ENCODE peak calls at places on chromosomes 5 and 9, in five cellular contexts. One of them, this sample, is unnamed.

GRCh38 chr5:102865510-102866314 is 110.6 kb downstream of the PAM start:
- DNase-seq in GM23248: peak; percentile 94
- DNase-seq in prostate gland: peak; percentile 38
- DNase-seq in cardiac muscle cell: peak; percentile 81
- DNase-seq in kidney: peak; percentile 87
- DNase-seq in this sample: peak; percentile 55

GRCh38 chr5:116428966-116429365 is 145.7 kb downstream of the SEMA6A start:
- DNase-seq in kidney: no peak
- DNase-seq in prostate gland: no peak
- DNase-seq in cardiac muscle cell: no peak
- DNase-seq in GM23248: no peak
- DNase-seq in this sample: no peak

GRCh38 chr5:33470544-33470943 is 29.8 kb downstream of the TARS1 start:
- DNase-seq in kidney: no peak
- DNase-seq in GM23248: peak; percentile 61
- DNase-seq in cardiac muscle cell: peak; percentile 44
- DNase-seq in prostate gland: no peak
- DNase-seq in this sample: no peak

GRCh38 chr9:98220911-98221310 is 28.5 kb upstream of the CORO2A start:
- DNase-seq in kidney: peak; percentile 55
- DNase-seq in GM23248: no peak
- DNase-seq in cardiac muscle cell: no peak
- DNase-seq in prostate gland: no peak
- DNase-seq in this sample: no peak

GRCh38 chr9:136218673-136219072 is 13.7 kb upstream of the LHX3 start:
- DNase-seq in kidney: no peak
- DNase-seq in cardiac muscle cell: no peak
- DNase-seq in prostate gland: no peak
- DNase-seq in GM23248: no peak
- DNase-seq in this sample: no peak

GRCh38 chr9:38620483-38621433 is at the start of gene ANKRD18A:
- DNase-seq in prostate gland: peak; percentile 84
- DNase-seq in GM23248: peak; percentile 80
- DNase-seq in kidney: peak; percentile 94
- DNase-seq in cardiac muscle cell: peak; percentile 92
- DNase-seq in this sample: peak; percentile 92

GRCh38 chr5:129096382-129096991 is 1.9 kb downstream of the ISOC1 start:
- DNase-seq in kidney: no peak
- DNase-seq in GM23248: no peak
- DNase-seq in cardiac muscle cell: peak; percentile 32
- DNase-seq in prostate gland: no peak
- DNase-seq in this sample: no peak

GRCh38 chr9:94002316-94003140 is 47.4 kb upstream of the BARX1 start:
- DNase-seq in GM23248: peak; percentile 47
- DNase-seq in cardiac muscle cell: peak; percentile 84
- DNase-seq in kidney: no peak
- DNase-seq in prostate gland: peak; percentile 20
- DNase-seq in this sample: no peak

GRCh38 chr9:101791938-101792337 is 53.5 kb upstream of the GRIN3A start:
- DNase-seq in GM23248: peak; percentile 15
- DNase-seq in prostate gland: peak; percentile 10
- DNase-seq in cardiac muscle cell: peak; percentile 63
- DNase-seq in kidney: no peak
- DNase-seq in this sample: no peak

GRCh38 chr5:59187772-59188347 is 605.0 kb downstream of the RAB3C start:
- DNase-seq in kidney: no peak
- DNase-seq in prostate gland: no peak
- DNase-seq in cardiac muscle cell: no peak
- DNase-seq in GM23248: peak; percentile 49
- DNase-seq in this sample: no peak

GRCh38 chr5:8756498-8757084 is 789.3 kb downstream of the SEMA5A start:
- DNase-seq in prostate gland: peak; percentile 19
- DNase-seq in cardiac muscle cell: peak; percentile 48
- DNase-seq in GM23248: peak; percentile 60
- DNase-seq in kidney: no peak
- DNase-seq in this sample: no peak

GRCh38 chr9:107705521-107705920 is 216.0 kb upstream of the KLF4 start:
- DNase-seq in GM23248: no peak
- DNase-seq in cardiac muscle cell: no peak
- DNase-seq in kidney: no peak
- DNase-seq in prostate gland: no peak
- DNase-seq in this sample: no peak

GRCh38 chr9:130215341-130216119 is 43.3 kb downstream of the NCS1 start:
- DNase-seq in GM23248: peak; percentile 43
- DNase-seq in prostate gland: no peak
- DNase-seq in kidney: no peak
- DNase-seq in cardiac muscle cell: no peak
- DNase-seq in this sample: no peak

GRCh38 chr5:76475358-76475757 is 72.3 kb downstream of the IQGAP2 start:
- DNase-seq in cardiac muscle cell: no peak
- DNase-seq in prostate gland: no peak
- DNase-seq in kidney: no peak
- DNase-seq in GM23248: no peak
- DNase-seq in this sample: no peak

GRCh38 chr5:173451651-173452050 is 123.4 kb upstream of the STC2 start:
- DNase-seq in GM23248: peak; percentile 34
- DNase-seq in kidney: no peak
- DNase-seq in prostate gland: no peak
- DNase-seq in cardiac muscle cell: no peak
- DNase-seq in this sample: no peak

GRCh38 chr9:134192951-134193731 is 28.8 kb upstream of the RNU6ATAC start:
- DNase-seq in kidney: peak; percentile 64
- DNase-seq in cardiac muscle cell: peak; percentile 51
- DNase-seq in prostate gland: no peak
- DNase-seq in GM23248: no peak
- DNase-seq in this sample: peak; percentile 35

GRCh38 chr5:151683444-151683843 is 3.3 kb downstream of the SPARC start:
- DNase-seq in cardiac muscle cell: no peak
- DNase-seq in prostate gland: no peak
- DNase-seq in kidney: no peak
- DNase-seq in GM23248: peak; percentile 27
- DNase-seq in this sample: no peak

GRCh38 chr5:58706746-58707145 is 123.9 kb downstream of the RAB3C start:
- DNase-seq in GM23248: no peak
- DNase-seq in prostate gland: no peak
- DNase-seq in cardiac muscle cell: no peak
- DNase-seq in kidney: no peak
- DNase-seq in this sample: no peak

GRCh38 chr5:133222979-133223378 is 171.2 kb downstream of the HSPA4 start:
- DNase-seq in prostate gland: no peak
- DNase-seq in kidney: no peak
- DNase-seq in GM23248: no peak
- DNase-seq in cardiac muscle cell: peak; percentile 22
- DNase-seq in this sample: no peak

GRCh38 chr9:77605449-77606220 is 42.5 kb downstream of the GNA14 start:
- DNase-seq in cardiac muscle cell: no peak
- DNase-seq in GM23248: no peak
- DNase-seq in kidney: no peak
- DNase-seq in prostate gland: no peak
- DNase-seq in this sample: no peak

GRCh38 chr5:179060116-179061008 is at the start of gene ZNF354C:
- DNase-seq in kidney: peak; percentile 96
- DNase-seq in cardiac muscle cell: peak; percentile 81
- DNase-seq in prostate gland: peak; percentile 79
- DNase-seq in GM23248: peak; percentile 96
- DNase-seq in this sample: peak; percentile 92

GRCh38 chr5:107085572-107085971 is 585.2 kb downstream of the EFNA5 start:
- DNase-seq in kidney: no peak
- DNase-seq in GM23248: no peak
- DNase-seq in prostate gland: no peak
- DNase-seq in cardiac muscle cell: no peak
- DNase-seq in this sample: no peak

GRCh38 chr9:91187965-91188344 is 173.8 kb downstream of the AUH start:
- DNase-seq in cardiac muscle cell: no peak
- DNase-seq in GM23248: peak; percentile 95
- DNase-seq in prostate gland: no peak
- DNase-seq in kidney: no peak
- DNase-seq in this sample: no peak

GRCh38 chr5:75010838-75011237 is 41.5 kb downstream of the GCNT4 start:
- DNase-seq in prostate gland: no peak
- DNase-seq in GM23248: no peak
- DNase-seq in cardiac muscle cell: no peak
- DNase-seq in kidney: no peak
- DNase-seq in this sample: no peak

GRCh38 chr9:126902160-126902559 is 12.4 kb upstream of the RALGPS1 start:
- DNase-seq in GM23248: no peak
- DNase-seq in cardiac muscle cell: no peak
- DNase-seq in kidney: no peak
- DNase-seq in prostate gland: no peak
- DNase-seq in this sample: no peak

GRCh38 chr9:126906086-126906485 is 8.5 kb upstream of the RALGPS1 start:
- DNase-seq in GM23248: no peak
- DNase-seq in cardiac muscle cell: no peak
- DNase-seq in kidney: no peak
- DNase-seq in prostate gland: no peak
- DNase-seq in this sample: no peak

GRCh38 chr9:126907058-126907457 is 7.5 kb upstream of the RALGPS1 start:
- DNase-seq in cardiac muscle cell: no peak
- DNase-seq in GM23248: no peak
- DNase-seq in kidney: no peak
- DNase-seq in prostate gland: no peak
- DNase-seq in this sample: no peak
- H3K4me1 ChIP-seq in cardiac muscle cell: no peaks in the 10 kb centered on the region
- H3K4me1 ChIP-seq in GM23248: no peaks in the 10 kb centered on the region
- H3K4me1 ChIP-seq in kidney: no peaks in the 10 kb centered on the region
- H3K4me1 ChIP-seq in prostate gland: no peaks in the 10 kb centered on the region
- H3K4me1 ChIP-seq in this sample: no peaks in the 10 kb centered on the region

GRCh38 chr5:2139478-2139877 is 256.8 kb upstream of the IRX4 start:
- DNase-seq in cardiac muscle cell: no peak
- DNase-seq in GM23248: no peak
- DNase-seq in prostate gland: no peak
- DNase-seq in kidney: no peak
- DNase-seq in this sample: no peak
- H3K9me3 ChIP-seq in cardiac muscle cell: no peaks in the 10 kb centered on the region
- H3K9me3 ChIP-seq in GM23248: no peaks in the 10 kb centered on the region
- H3K9me3 ChIP-seq in prostate gland: no peaks in the 10 kb centered on the region
- H3K9me3 ChIP-seq in kidney: peaks cover 3% of the 10 kb centered on the region
- H3K9me3 ChIP-seq in this sample: no peaks in the 10 kb centered on the region

GRCh38 chr5:158957196-158957595 is 142.5 kb downstream of the EBF1 start:
- DNase-seq in prostate gland: no peak
- DNase-seq in cardiac muscle cell: no peak
- DNase-seq in GM23248: no peak
- DNase-seq in kidney: no peak
- DNase-seq in this sample: no peak
- H3K4me1 ChIP-seq in prostate gland: no peaks in the 10 kb centered on the region
- H3K4me1 ChIP-seq in cardiac muscle cell: peaks cover 8% of the 10 kb centered on the region
- H3K4me1 ChIP-seq in GM23248: peaks cover 25% of the 10 kb centered on the region
- H3K4me1 ChIP-seq in kidney: no peaks in the 10 kb centered on the region
- H3K4me1 ChIP-seq in this sample: no peaks in the 10 kb centered on the region

GRCh38 chr5:50325237-50325832 is 115.8 kb downstream of the EMB start:
- DNase-seq in cardiac muscle cell: peak; percentile 2
- DNase-seq in kidney: no peak
- DNase-seq in GM23248: peak; percentile 53
- DNase-seq in prostate gland: no peak
- DNase-seq in this sample: no peak

GRCh38 chr5:50318220-50318619 is 122.9 kb downstream of the EMB start:
- DNase-seq in prostate gland: no peak
- DNase-seq in kidney: no peak
- DNase-seq in GM23248: no peak
- DNase-seq in cardiac muscle cell: no peak
- DNase-seq in this sample: no peak

DNA sequence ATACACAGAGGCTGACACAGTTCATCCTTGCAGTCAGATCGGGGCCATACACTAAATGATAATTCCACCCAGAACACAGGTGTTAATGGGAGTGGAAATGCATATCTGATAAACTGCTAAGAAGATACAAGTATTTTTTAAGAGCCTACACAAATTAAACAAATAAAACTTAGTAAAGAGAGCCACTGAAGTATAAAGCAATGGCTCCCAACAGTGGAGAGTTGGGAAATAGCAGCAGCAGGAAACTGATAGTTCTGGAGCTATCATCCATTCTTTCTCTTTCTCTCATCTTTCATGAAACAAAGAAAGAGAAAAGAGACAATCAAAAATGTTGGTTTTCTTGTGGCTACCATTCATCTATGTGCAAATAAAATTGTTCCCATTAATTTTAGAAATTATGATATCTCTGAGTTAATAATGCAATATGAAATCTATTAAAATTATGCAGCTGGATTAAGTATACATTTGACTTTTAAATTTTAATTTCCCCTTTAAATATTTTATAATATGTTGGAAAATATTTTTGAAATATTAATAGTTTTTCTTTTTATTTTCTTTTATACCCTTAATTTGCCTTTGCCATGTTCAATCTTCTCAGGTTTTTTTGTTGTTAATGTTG is 120.8 kb downstream of the EMB start:
- DNase-seq in cardiac muscle cell: no peak
- DNase-seq in prostate gland: no peak
- DNase-seq in kidney: no peak
- DNase-seq in GM23248: peak; percentile 19
- DNase-seq in this sample: no peak
- H3K9me3 ChIP-seq in cardiac muscle cell: no peaks in the 10 kb centered on the region
- H3K9me3 ChIP-seq in prostate gland: no peaks in the 10 kb centered on the region
- H3K9me3 ChIP-seq in kidney: no peaks in the 10 kb centered on the region
- H3K9me3 ChIP-seq in GM23248: no peaks in the 10 kb centered on the region
- H3K9me3 ChIP-seq in this sample: no peaks in the 10 kb centered on the region

DNA sequence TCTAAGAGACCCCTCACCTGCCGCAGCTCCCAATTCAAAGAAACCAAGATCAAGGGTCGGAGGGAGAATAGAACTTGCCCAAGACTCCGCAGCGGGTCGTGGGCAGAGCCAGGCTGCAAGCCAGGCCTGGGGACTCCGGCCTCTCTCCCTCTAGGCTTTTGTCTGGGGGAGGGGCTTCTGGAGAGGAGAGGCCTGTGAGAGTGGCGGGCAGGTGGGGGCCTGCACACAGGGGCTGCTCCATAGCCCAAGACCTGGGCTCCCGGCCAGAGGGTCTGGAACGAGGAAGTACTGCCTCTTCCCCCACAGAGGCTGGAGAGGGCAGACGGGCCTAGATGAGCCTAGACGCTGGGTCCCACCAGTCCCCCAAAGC is 5.1 kb upstream of the ST6GALNAC6 start:
- DNase-seq in GM23248: no peak
- DNase-seq in cardiac muscle cell: peak; percentile 77
- DNase-seq in kidney: peak; percentile 94
- DNase-seq in prostate gland: peak; percentile 74
- DNase-seq in this sample: no peak
- H3K4me1 ChIP-seq in GM23248: peaks cover 32% of the 10 kb centered on the region
- H3K4me1 ChIP-seq in cardiac muscle cell: peaks cover 21% of the 10 kb centered on the region
- H3K4me1 ChIP-seq in kidney: peaks cover 36% of the 10 kb centered on the region
- H3K4me1 ChIP-seq in prostate gland: peaks cover 11% of the 10 kb centered on the region
- H3K4me1 ChIP-seq in this sample: peaks cover 7% of the 10 kb centered on the region

GRCh38 chr5:170342153-170342552 is 44.6 kb upstream of the LCP2 start:
- DNase-seq in GM23248: peak; percentile 13
- DNase-seq in prostate gland: no peak
- DNase-seq in kidney: no peak
- DNase-seq in cardiac muscle cell: no peak
- DNase-seq in this sample: no peak
- H3K9me3 ChIP-seq in GM23248: no peaks in the 10 kb centered on the region
- H3K9me3 ChIP-seq in prostate gland: no peaks in the 10 kb centered on the region
- H3K9me3 ChIP-seq in kidney: no peaks in the 10 kb centered on the region
- H3K9me3 ChIP-seq in cardiac muscle cell: no peaks in the 10 kb centered on the region
- H3K9me3 ChIP-seq in this sample: no peaks in the 10 kb centered on the region